ENCODE peak calls at places on chromosomes 12 and 14, in six cellular contexts. J is ovary, B is GM13977, I is PC-9, X is heart left ventricle, K is T-helper 22 cell. D is an unnamed sample.

GRCh38 chr12:23816394-23816851 is 133.0 kb downstream of the SOX5 start:
- DNase-seq in J (no peak), B (no peak), I (no peak), X (no peak), K (no peak), D (no peak)

GRCh38 chr12:118025168-118025567 is 8.7 kb downstream of the RFC5 start:
- DNase-seq in J (no peak), B (no peak), I (no peak), X (no peak), K (no peak), D (no peak)

GRCh38 chr12:45122776-45123380 is 72.0 kb upstream of the DBX2 start:
- DNase-seq in J (no peak), B (no peak), I (no peak), X (no peak), K (no peak), D (no peak)

GRCh38 chr14:74941676-74942097 is 13.7 kb downstream of the PGF start:
- DNase-seq in J (no peak), B (peak), I (peak), X (peak), K (peak), D (peak)

GRCh38 chr12:12331244-12331771 is 18.7 kb downstream of the MANSC1 start:
- DNase-seq in J (no peak), B (no peak), I (peak), X (no peak), K (no peak), D (no peak)

GRCh38 chr12:42086021-42086420 is 58.7 kb downstream of the GXYLT1 start:
- DNase-seq in J (no peak), B (no peak), I (no peak), X (no peak), K (no peak), D (no peak)

GRCh38 chr12:116878567-116879508 is 2.4 kb downstream of the HRK start:
- DNase-seq in J (no peak), B (peak), I (peak), X (no peak), K (no peak), D (no peak)

GRCh38 chr12:115354007-115354452 is 670.1 kb upstream of the TBX3 start:
- DNase-seq in J (peak), B (no peak), I (no peak), X (peak), K (no peak), D (no peak)

GRCh38 chr12:6383572-6384498 is at the start of gene LTBR:
- DNase-seq in J (peak), B (peak), I (peak), X (peak), K (no peak), D (no peak)

GRCh38 chr14:51082394-51082793 is 12.5 kb downstream of the TRIM9 start:
- DNase-seq in J (no peak), B (no peak), I (no peak), X (no peak), K (no peak), D (no peak)

GRCh38 chr12:131738196-131738595 is 27.3 kb downstream of the SFSWAP start:
- DNase-seq in J (no peak), B (no peak), I (no peak), X (no peak), K (no peak), D (no peak)

GRCh38 chr12:108525681-108526080 is 10.6 kb downstream of the FICD start:
- DNase-seq in J (no peak), B (no peak), I (no peak), X (no peak), K (no peak), D (no peak)

GRCh38 chr12:54134850-54135249 is 53.9 kb downstream of the SMUG1 start:
- DNase-seq in J (no peak), B (no peak), I (no peak), X (no peak), K (no peak), D (no peak)

GRCh38 chr14:92501891-92502351 is 11.7 kb upstream of the RIN3 start:
- DNase-seq in J (no peak), B (no peak), I (no peak), X (no peak), K (no peak), D (no peak)

GRCh38 chr14:99831915-99832314 is 38.7 kb downstream of the EML1 start:
- DNase-seq in J (no peak), B (no peak), I (no peak), X (no peak), K (no peak), D (no peak)

GRCh38 chr12:24719293-24719721 is 229.6 kb downstream of the BCAT1 start:
- DNase-seq in J (no peak), B (peak), I (no peak), X (no peak), K (no peak), D (no peak)

GRCh38 chr12:32062841-32063240 is 43.8 kb upstream of the BICD1 start:
- DNase-seq in J (no peak), B (no peak), I (no peak), X (no peak), K (no peak), D (no peak)

GRCh38 chr12:72836184-72836583 is 564.0 kb downstream of the TRHDE start:
- DNase-seq in J (no peak), B (no peak), I (no peak), X (no peak), K (no peak), D (no peak)

GRCh38 chr14:65346895-65347294 is 65.6 kb upstream of the FUT8 start:
- DNase-seq in J (no peak), B (no peak), I (no peak), X (peak), K (no peak), D (no peak)

D was measured in effector memory CD4-positive, alpha-beta T cell.